ENCODE peak calls at places on chromosomes 11 and 22, in nine cellular contexts. H, L, F, V, J, P, R, Q and U are unnamed samples.

GRCh38 chr11:86800956-86801264 is 568 bp downstream of the PRSS23 start:
- DNase-seq in J (no peak), H (no peak), V (no peak), P (no peak), R (no peak), Q (no peak), L (no peak), F (no peak), U (no peak)

GRCh38 chr11:74820763-74821162 is 72.1 kb downstream of the RNF169 start:
- DNase-seq in Q (no peak), J (peak; percentile 8), V (no peak), L (no peak), H (no peak), R (no peak), F (peak; percentile 87), P (no peak), U (no peak)

GRCh38 chr11:27496461-27496860 is 10.1 kb downstream of the LIN7C start:
- DNase-seq in H (no peak), J (no peak), F (peak; percentile 32), L (no peak), V (no peak), P (no peak), R (no peak), Q (no peak), U (no peak)

GRCh38 chr11:133082453-133082781 is 449.9 kb downstream of the OPCML start:
- DNase-seq in P (peak; percentile 84), L (peak; percentile 76), F (peak; percentile 7), R (peak; percentile 30), H (peak; percentile 77), V (no peak), J (no peak), Q (no peak), U (no peak)

GRCh38 chr11:36142439-36142838 is 146.8 kb downstream of the COMMD9 start:
- DNase-seq in Q (no peak), R (no peak), P (no peak), L (no peak), V (no peak), F (no peak), H (no peak), J (no peak), U (no peak)

GRCh38 chr11:111814567-111814966 is 48.4 kb upstream of the PPP2R1B start:
- DNase-seq in V (no peak), P (no peak), L (no peak), Q (peak; percentile 21), J (no peak), H (no peak), F (peak; percentile 20), R (no peak), U (no peak)

GRCh38 chr11:8091671-8092070 is 10.7 kb downstream of the TUB start:
- DNase-seq in J (no peak), H (peak; percentile 60), P (no peak), F (no peak), Q (no peak), V (no peak), R (no peak), L (no peak), U (no peak)

GRCh38 chr11:134261626-134262488 is 8.5 kb downstream of the ACAD8 start:
- DNase-seq in V (no peak), P (no peak), H (no peak), F (peak; percentile 24), R (no peak), L (peak; percentile 42), Q (no peak), J (peak; percentile 20), U (no peak)

GRCh38 chr11:133306019-133306418 is 226.3 kb downstream of the OPCML start:
- DNase-seq in V (no peak), J (no peak), Q (no peak), H (no peak), L (peak; percentile 21), R (no peak), F (no peak), P (no peak), U (no peak)

GRCh38 chr11:46675288-46675851 is 25.0 kb downstream of the ARHGAP1 start:
- DNase-seq in L (peak; percentile 59), V (no peak), F (peak; percentile 62), H (peak; percentile 90), J (peak; percentile 55), P (no peak), Q (no peak), R (peak; percentile 56), U (no peak)

GRCh38 chr11:100821198-100821597 is 134.1 kb downstream of the ARHGAP42 start:
- DNase-seq in F (peak; percentile 57), Q (no peak), L (no peak), V (no peak), H (no peak), J (no peak), P (no peak), R (no peak), U (no peak)

GRCh38 chr11:130022799-130023198 is 20.2 kb upstream of the PRDM10 start:
- DNase-seq in J (no peak), F (no peak), R (no peak), P (no peak), H (no peak), V (no peak), Q (no peak), L (no peak), U (no peak)

GRCh38 chr11:44243086-44243485 is 66.9 kb downstream of the ALX4 start:
- DNase-seq in H (peak; percentile 50), V (no peak), F (no peak), L (no peak), R (no peak), P (no peak), Q (no peak), J (no peak), U (no peak)

GRCh38 chr22:27632451-27633295 is 168.9 kb downstream of the MN1 start:
- DNase-seq in V (no peak), L (peak; percentile 78), F (no peak), P (no peak), R (peak; percentile 75), J (no peak), Q (no peak), H (no peak), U (no peak)

GRCh38 chr11:19441752-19442553 is 201.2 kb upstream of the E2F8 start:
- DNase-seq in R (peak; percentile 27), F (peak; percentile 97), H (no peak), V (no peak), P (peak; percentile 66), L (peak; percentile 89), Q (no peak), J (no peak), U (no peak)

GRCh38 chr11:13120691-13121090 is 111.6 kb downstream of the RASSF10 start:
- DNase-seq in Q (peak; percentile 36), J (no peak), F (peak; percentile 54), L (no peak), H (no peak), V (no peak), P (no peak), R (no peak), U (no peak)

DNA sequence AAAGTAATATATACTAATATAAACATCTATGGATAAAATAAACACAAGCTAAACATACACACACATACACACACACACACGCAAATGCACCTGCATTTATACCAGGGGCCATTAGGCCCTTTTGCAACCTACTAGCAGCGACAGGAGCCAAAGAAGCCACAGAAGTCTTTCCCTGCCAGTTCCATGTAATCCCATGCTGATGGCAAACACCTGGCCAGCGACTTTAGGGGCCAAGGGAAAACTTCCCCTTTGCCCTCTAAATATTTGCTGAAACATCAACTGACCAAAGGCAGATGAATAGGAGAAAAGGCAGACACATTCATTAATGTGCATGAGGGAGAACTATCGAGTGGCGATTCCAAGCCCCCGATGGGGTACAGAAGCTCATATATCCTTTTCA is 14.8 kb upstream of the P2RY2 start:
- DNase-seq in F (no peak), Q (no peak), V (no peak), R (no peak), H (peak; percentile 17), L (no peak), P (no peak), J (no peak), U (no peak)
- H3K4me1 ChIP-seq in F (peaks cover 17% of the 10 kb centered on the region), Q (peaks cover 10% of the 10 kb centered on the region), V (peaks cover 47% of the 10 kb centered on the region), R (peaks cover 12% of the 10 kb centered on the region), H (no peaks in the 10 kb centered on the region), L (peaks cover 23% of the 10 kb centered on the region), P (no peaks in the 10 kb centered on the region), J (peaks cover 30% of the 10 kb centered on the region), U (no peaks in the 10 kb centered on the region)

DNA sequence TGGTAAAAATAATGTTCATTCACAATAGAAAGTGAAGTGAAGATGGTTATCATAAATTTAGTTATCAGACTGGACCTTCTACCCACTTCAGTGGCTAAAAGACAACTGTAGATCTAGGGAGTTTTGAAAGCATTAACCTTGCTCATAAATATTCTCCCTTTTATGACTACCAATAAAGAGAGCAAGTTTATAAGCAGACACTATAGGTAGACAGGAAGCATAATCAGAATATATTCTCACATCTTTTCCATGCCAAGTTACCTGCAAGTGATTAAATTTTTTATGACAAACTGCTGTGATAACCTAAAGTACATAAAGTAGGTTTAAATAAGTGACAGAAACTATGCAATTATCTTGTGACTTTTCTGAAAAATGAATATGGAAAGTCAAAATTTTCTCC is 62.5 kb downstream of the LUZP2 start:
- DNase-seq in R (no peak), J (no peak), Q (no peak), P (no peak), F (no peak), V (no peak), L (no peak), H (no peak), U (no peak)
- H3K4me3 ChIP-seq in R (no peak overlapping the region), J (no peak overlapping the region), Q (no peak overlapping the region), P (no peak overlapping the region), F (no peak overlapping the region), V (no peak overlapping the region), L (no peak overlapping the region), H (no peak overlapping the region), U (no peak overlapping the region)

DNA sequence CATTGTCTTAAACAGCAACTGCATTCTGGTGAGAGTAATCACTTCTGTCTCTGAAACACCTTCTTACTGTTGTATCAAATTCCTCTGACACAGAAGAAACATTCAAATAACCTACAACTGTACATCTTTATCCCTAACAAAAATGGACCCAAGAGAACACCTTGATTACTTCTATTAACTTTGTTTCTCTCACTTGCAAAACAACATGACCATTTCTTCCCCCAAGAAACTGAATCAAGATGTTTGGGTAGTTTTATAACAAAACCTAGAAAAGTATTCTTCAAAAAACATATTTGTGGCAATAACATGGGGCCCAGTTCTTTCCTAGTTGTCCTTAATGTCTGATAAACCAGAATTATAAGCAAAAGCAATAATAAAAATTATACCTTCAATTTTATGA is 59.3 kb downstream of the MAPK1 start:
- DNase-seq in R (no peak), L (no peak), F (no peak), P (no peak), H (no peak), Q (no peak), J (no peak), V (no peak), U (no peak)
- H3K36me3 ChIP-seq in R (peaks cover 42% of the 10 kb centered on the region), L (peaks cover 9% of the 10 kb centered on the region), F (peaks cover 36% of the 10 kb centered on the region), P (peaks cover 23% of the 10 kb centered on the region), H (peaks cover 16% of the 10 kb centered on the region), Q (peaks cover 42% of the 10 kb centered on the region), J (peaks cover 8% of the 10 kb centered on the region), V (peaks cover 9% of the 10 kb centered on the region), U (peaks cover 43% of the 10 kb centered on the region)

DNA sequence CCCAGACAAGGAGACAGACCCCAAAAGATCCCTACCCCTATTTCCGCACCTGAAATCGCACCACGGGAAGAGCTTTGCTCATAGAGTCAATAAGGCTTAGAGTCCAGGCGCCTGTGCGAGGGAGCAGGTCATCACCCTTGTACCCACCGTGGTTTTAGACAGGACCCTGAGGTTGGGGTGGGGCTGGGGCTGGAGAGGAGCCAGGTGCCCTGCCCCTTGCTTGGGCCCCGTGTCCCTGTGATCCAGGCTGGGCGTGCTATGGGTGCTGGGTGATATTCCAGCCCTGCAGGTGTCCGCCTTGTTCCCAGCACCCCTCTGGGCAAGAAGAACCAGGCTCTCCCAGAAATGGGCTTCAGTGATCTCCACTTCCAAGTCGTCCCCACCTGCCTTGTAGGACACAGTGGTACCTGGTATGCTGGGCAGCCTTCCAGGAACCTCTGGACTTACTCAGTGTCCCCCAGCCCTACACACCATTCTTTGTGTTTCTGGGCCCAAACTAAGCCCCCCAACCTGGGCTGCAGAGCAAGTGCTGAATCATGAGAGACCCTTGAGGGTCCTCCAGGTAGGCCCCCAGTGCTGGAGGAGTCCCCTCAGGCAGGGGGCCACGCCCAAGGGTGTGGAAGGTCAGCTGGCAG is 4.5 kb downstream of the CD81 start:
- DNase-seq in R (peak; percentile 25), Q (no peak), J (no peak), H (peak; percentile 74), P (peak; percentile 77), L (no peak), F (no peak), V (no peak), U (no peak)
- H3K4me1 ChIP-seq in R (peaks cover 95% of the 10 kb centered on the region), Q (no peaks in the 10 kb centered on the region), J (no peaks in the 10 kb centered on the region), H (no peaks in the 10 kb centered on the region), P (peaks cover 63% of the 10 kb centered on the region), L (no peaks in the 10 kb centered on the region), F (peaks cover 22% of the 10 kb centered on the region), V (peaks cover 96% of the 10 kb centered on the region), U (peaks cover 61% of the 10 kb centered on the region)